ENCODE peak calls at places on chromosomes 16 and 17, in nine cellular contexts. W, N, O, J, V, S, R, Q and E are unnamed samples.

GRCh38 chr17:29825604-29826003 is 104.4 kb downstream of the SSH2 start:
- DNase-seq in W (no peak), Q (no peak), S (no peak), J (no peak), O (no peak), V (no peak), R (no peak), N (no peak), E (no peak)

GRCh38 chr16:81562174-81562849 is 117.7 kb downstream of the CMIP start:
- DNase-seq in R (no peak), W (no peak), Q (no peak), S (no peak), O (no peak), V (no peak), N (peak), J (peak), E (no peak)

GRCh38 chr16:66273644-66274334 is 92.7 kb upstream of the CDH5 start:
- DNase-seq in Q (no peak), R (no peak), O (no peak), J (no peak), W (no peak), N (no peak), S (no peak), V (no peak), E (no peak)

GRCh38 chr16:50050802-50051201 is 15.0 kb upstream of the HEATR3 start:
- DNase-seq in J (no peak), V (no peak), S (no peak), R (no peak), N (no peak), O (no peak), W (no peak), Q (no peak), E (no peak)

GRCh38 chr17:81651692-81652091 is 4.7 kb downstream of the PDE6G start:
- DNase-seq in N (peak), S (peak), Q (peak), J (no peak), W (no peak), O (no peak), V (no peak), R (no peak), E (no peak)

GRCh38 chr16:85420501-85421337 is 192.4 kb upstream of the GSE1 start:
- DNase-seq in Q (peak), W (peak), N (no peak), J (peak), V (peak), S (peak), O (peak), R (peak), E (no peak)

GRCh38 chr17:21199311-21199710 is 14.7 kb downstream of the TMEM11 start:
- DNase-seq in O (no peak), W (no peak), J (no peak), R (no peak), N (no peak), V (no peak), S (no peak), Q (no peak), E (no peak)

GRCh38 chr17:3964203-3965122 is at the start of gene ATP2A3:
- DNase-seq in W (peak), Q (no peak), R (no peak), O (no peak), N (no peak), V (peak), J (peak), S (peak), E (no peak)

GRCh38 chr16:28259091-28259780 is 33.1 kb upstream of the SBK1 start:
- DNase-seq in O (no peak), R (no peak), Q (no peak), V (no peak), W (no peak), N (no peak), S (no peak), J (no peak), E (no peak)

GRCh38 chr17:81930142-81931125 is 2.9 kb upstream of the MAFG start:
- DNase-seq in Q (no peak), V (no peak), R (no peak), W (no peak), O (no peak), J (no peak), S (no peak), N (peak), E (no peak)

GRCh38 chr16:10982430-10983174 is 38.2 kb downstream of the CLEC16A start:
- DNase-seq in Q (no peak), R (no peak), V (no peak), J (no peak), O (no peak), N (no peak), S (no peak), W (no peak), E (no peak)

GRCh38 chr16:3187798-3188674 is at the start of gene OR1F1:
- DNase-seq in R (no peak), Q (no peak), S (peak), J (no peak), W (peak), N (peak), O (peak), V (peak), E (no peak)